ENCODE peak calls at places on chromosomes 1 and 21, in five cellular contexts. X, G, S, N and F are unnamed samples.

GRCh38 chr1:50270926-50271325 is 152.3 kb downstream of the DMRTA2 start:
- DNase-seq in S (no peak), X (no peak), N (no peak), G (no peak), F (no peak)

GRCh38 chr1:39892611-39893595 is 8.8 kb downstream of the MYCL start:
- DNase-seq in G (no peak), X (peak; percentile 77), N (peak; percentile 22), S (no peak), F (no peak)

GRCh38 chr1:162016616-162017015 is 7.1 kb downstream of the OLFML2B start:
- DNase-seq in S (no peak), G (no peak), N (no peak), X (no peak), F (no peak)

GRCh38 chr1:16905856-16906702 is 10.3 kb downstream of the RNU1-2 start:
- DNase-seq in S (no peak), X (peak; percentile 50), N (no peak), G (no peak), F (peak; percentile 47)

GRCh38 chr1:64019818-64020217 is 183.6 kb upstream of the UBE2U start:
- DNase-seq in N (no peak), G (peak; percentile 16), X (peak; percentile 73), S (peak; percentile 38), F (peak; percentile 12)

GRCh38 chr1:178552856-178553255 is 39.9 kb downstream of the TEX35 start:
- DNase-seq in S (no peak), G (no peak), X (no peak), N (no peak), F (no peak)

GRCh38 chr1:229169399-229169798 is 101.5 kb upstream of the RAB4A start:
- DNase-seq in X (peak; percentile 43), G (no peak), S (no peak), N (no peak), F (no peak)

GRCh38 chr1:155167166-155168104 is 5.7 kb downstream of the KRTCAP2 start:
- DNase-seq in S (peak; percentile 83), G (peak; percentile 85), N (peak; percentile 77), X (peak; percentile 88), F (peak; percentile 94)

GRCh38 chr1:67726224-67726623 is 41.2 kb downstream of the GADD45A start:
- DNase-seq in G (no peak), S (no peak), X (peak; percentile 86), N (no peak), F (no peak)

GRCh38 chr1:11571906-11572616 is 82.2 kb downstream of the FBXO2 start:
- DNase-seq in S (no peak), X (no peak), N (peak; percentile 23), G (no peak), F (peak; percentile 68)

GRCh38 chr1:1460540-1461130 is 10.9 kb upstream of the ATAD3B start:
- DNase-seq in N (no peak), S (no peak), G (peak; percentile 32), X (no peak), F (no peak)

GRCh38 chr1:246267896-246268295 is 239.2 kb downstream of the SMYD3 start:
- DNase-seq in G (no peak), X (no peak), N (no peak), S (no peak), F (no peak)

GRCh38 chr1:116201921-116202320 is 90.7 kb downstream of the MAB21L3 start:
- DNase-seq in N (no peak), X (no peak), G (no peak), S (no peak), F (no peak)

GRCh38 chr21:45454924-45455315 is 50.0 kb downstream of the COL18A1 start:
- DNase-seq in X (no peak), G (no peak), S (no peak), N (no peak), F (no peak)

GRCh38 chr1:75725861-75726361 is 1.4 kb downstream of the ACADM start:
- DNase-seq in G (no peak), X (peak; percentile 8), N (no peak), S (no peak), F (no peak)

GRCh38 chr1:212107481-212107880 is 71.9 kb downstream of the DTL start:
- DNase-seq in N (no peak), G (no peak), S (no peak), X (no peak), F (no peak)

GRCh38 chr1:215660259-215660658 is 93.2 kb downstream of the KCTD3 start:
- DNase-seq in G (no peak), S (no peak), N (no peak), X (no peak), F (no peak)

GRCh38 chr1:100415217-100415778 is 63.0 kb downstream of the CDC14A start:
- DNase-seq in N (no peak), X (no peak), G (no peak), S (no peak), F (no peak)

GRCh38 chr1:96660503-96660902 is 61.1 kb upstream of the PTBP2 start:
- DNase-seq in X (peak; percentile 61), G (no peak), N (no peak), S (no peak), F (no peak)

GRCh38 chr1:184388671-184389292 is 2.0 kb downstream of the C1orf21 start:
- DNase-seq in X (no peak), G (no peak), N (no peak), S (no peak), F (no peak)

GRCh38 chr1:10685851-10686403 is 110.5 kb downstream of the CASZ1 start:
- DNase-seq in N (no peak), X (no peak), G (no peak), S (no peak), F (no peak)

GRCh38 chr1:41713141-41713540 is 205.6 kb downstream of the HIVEP3 start:
- DNase-seq in N (no peak), X (no peak), S (no peak), G (no peak), F (no peak)

GRCh38 chr21:25934130-25934529 is 199.4 kb downstream of the GABPA start:
- DNase-seq in X (peak; percentile 64), N (no peak), G (no peak), S (no peak), F (no peak)

GRCh38 chr1:905811-906531 is 17.8 kb upstream of the SAMD11 start:
- DNase-seq in X (no peak), G (peak; percentile 34), N (no peak), S (no peak), F (no peak)

GRCh38 chr21:45973475-45974072 is 8.0 kb upstream of the COL6A1 start:
- DNase-seq in S (peak; percentile 80), X (peak; percentile 90), N (peak; percentile 68), G (peak; percentile 92), F (peak; percentile 96)

GRCh38 chr1:31441073-31441472 is 28.1 kb downstream of the SERINC2 start:
- DNase-seq in G (no peak), X (no peak), N (no peak), S (no peak), F (no peak)

GRCh38 chr1:219220945-219221344 is 47.3 kb downstream of the LYPLAL1 start:
- DNase-seq in S (no peak), N (no peak), X (no peak), G (peak; percentile 21), F (no peak)
- TF ChIP-seq CTCF in S (no peak), N (no peak), X (no peak), G (peak; percentile 30), F (no peak)

GRCh38 chr1:66332524-66332853 is 201.5 kb upstream of the SGIP1 start:
- DNase-seq in N (no peak), S (no peak), X (no peak), G (no peak), F (no peak)
- TF ChIP-seq CTCF in N (no peak), S (no peak), X (no peak), G (no peak), F (no peak)

GRCh38 chr1:110283677-110284076 is 55.5 kb upstream of the RBM15 start:
- DNase-seq in X (peak; percentile 18), G (no peak), S (no peak), N (no peak), F (no peak)

GRCh38 chr1:110280804-110281203 is 58.4 kb upstream of the RBM15 start:
- DNase-seq in X (no peak), G (no peak), N (no peak), S (no peak), F (no peak)

GRCh38 chr1:110282395-110282794 is 56.8 kb upstream of the RBM15 start:
- DNase-seq in X (no peak), N (no peak), S (no peak), G (no peak), F (no peak)

GRCh38 chr1:110281363-110282290 is 57.5 kb upstream of the RBM15 start:
- DNase-seq in S (no peak), X (no peak), N (no peak), G (no peak), F (no peak)

DNA sequence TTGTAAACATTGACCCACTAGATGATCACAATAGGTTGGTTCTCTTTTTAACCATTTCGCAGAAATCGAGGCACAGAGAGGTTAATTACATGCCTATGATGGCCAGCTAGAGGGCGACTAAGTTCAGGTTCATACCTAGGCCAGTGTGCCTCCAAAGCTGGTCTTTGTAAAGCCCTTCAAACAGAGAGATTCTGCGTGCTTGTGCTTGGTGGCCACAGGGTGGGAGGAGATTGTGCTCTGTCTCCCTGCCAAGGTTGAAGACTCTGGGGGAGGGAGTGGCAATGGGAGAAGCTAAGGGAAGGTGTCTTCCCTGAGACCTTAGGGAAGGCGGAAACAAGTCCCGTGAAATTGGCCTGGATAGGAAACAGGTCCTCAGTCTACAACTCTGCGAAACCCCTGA is 59.1 kb upstream of the RBM15 start:
- DNase-seq in N (no peak), S (no peak), G (no peak), X (no peak), F (no peak)
- TF ChIP-seq CTCF in N (no peak), S (no peak), G (no peak), X (no peak), F (no peak)

DNA sequence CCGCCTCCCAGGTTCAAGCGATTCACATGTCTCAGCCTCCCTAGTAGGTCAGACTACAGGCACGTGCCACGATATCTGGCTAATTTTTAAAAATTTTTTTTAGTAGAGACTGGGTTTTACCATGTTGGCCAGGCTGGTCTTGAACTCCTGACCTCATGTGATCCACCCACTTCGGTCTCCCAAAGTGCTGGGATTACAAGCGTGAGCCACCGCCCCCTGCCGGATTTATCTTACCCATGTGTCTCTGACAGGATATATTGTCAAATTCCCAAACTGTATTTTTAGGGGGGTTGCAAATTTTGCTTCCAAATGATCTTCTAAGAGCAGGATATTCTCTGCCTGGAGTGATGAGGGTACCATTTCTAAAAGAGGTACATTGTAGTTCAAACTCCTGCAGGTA is 74.3 kb downstream of the KIF26B start:
- DNase-seq in N (no peak), S (no peak), X (no peak), G (no peak), F (no peak)
- TF ChIP-seq CTCF in N (no peak), S (no peak), X (no peak), G (no peak), F (no peak)

DNA sequence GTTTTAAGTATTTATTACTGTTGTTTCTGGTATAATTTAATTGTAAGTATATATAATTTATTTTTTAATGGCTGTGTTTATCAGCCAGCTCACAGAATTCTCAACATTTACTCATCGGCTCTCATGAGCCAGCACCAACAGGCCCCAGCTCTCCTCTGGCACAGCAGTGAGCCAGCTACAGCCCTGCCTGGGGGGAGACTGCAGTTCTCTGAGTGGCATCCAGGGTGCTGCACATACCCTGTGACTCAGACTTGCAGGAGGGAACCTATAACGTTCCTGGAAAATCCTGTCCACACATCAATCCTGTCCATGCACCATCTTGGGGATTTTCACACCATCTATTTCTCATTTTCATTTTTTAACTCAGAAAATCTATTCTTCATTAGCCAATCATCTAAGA is 36.5 kb downstream of the FHAD1 start:
- DNase-seq in X (no peak), N (peak; percentile 69), G (no peak), S (no peak), F (no peak)
- TF ChIP-seq CTCF in X (no peak), N (no peak), G (no peak), S (no peak), F (no peak)